ENCODE peak calls at places on chromosomes 11 and 22, in four cellular contexts. L is neuronal stem cell, C is HCT116, V is cardiac fibroblast. J is an unnamed sample.
A peak's percentile ranks its signal among the peaks of the same experiment; 100 is the strongest.

GRCh38 chr22:46996595-46997310 is 234.3 kb downstream of the TBC1D22A start:
- DNase-seq in L (no peak), C (no peak), V (peak; percentile 4), J (no peak)

GRCh38 chr11:47800759-47801158 is 33.6 kb upstream of the FNBP4 start:
- DNase-seq in L (no peak), C (no peak), V (no peak), J (no peak)

GRCh38 chr11:19370100-19370861 is 129.5 kb upstream of the E2F8 start:
- DNase-seq in L (no peak), C (no peak), V (peak; percentile 94), J (peak; percentile 97)

GRCh38 chr11:20980736-20981135 is 311.4 kb downstream of the NELL1 start:
- DNase-seq in L (no peak), C (no peak), V (no peak), J (no peak)

GRCh38 chr11:1868636-1869291 is 15.9 kb downstream of the LSP1 start:
- DNase-seq in L (no peak), C (no peak), V (no peak), J (no peak)

GRCh38 chr11:8597182-8597581 is 3.2 kb upstream of the STK33 start:
- DNase-seq in L (no peak), C (no peak), V (peak; percentile 89), J (peak; percentile 96)

GRCh38 chr11:18633256-18634139 is 644 bp downstream of the SPTY2D1 start:
- DNase-seq in L (no peak), C (no peak), V (no peak), J (peak; percentile 3)

GRCh38 chr11:31887180-31887579 is 76.1 kb upstream of the PAX6 start:
- DNase-seq in L (no peak), C (peak; percentile 18), V (no peak), J (no peak)

GRCh38 chr22:25627271-25627848 is 62.9 kb downstream of the GRK3 start:
- DNase-seq in L (no peak), C (no peak), V (no peak), J (peak; percentile 3)

GRCh38 chr11:19953342-19953741 is 206.9 kb downstream of the DBX1 start:
- DNase-seq in L (no peak), C (no peak), V (peak; percentile 85), J (peak; percentile 58)

GRCh38 chr11:13891911-13892310 is 70.6 kb upstream of the SPON1 start:
- DNase-seq in L (no peak), C (no peak), V (no peak), J (no peak)

GRCh38 chr11:1938343-1939005 is 8.7 kb upstream of the MRPL23 start:
- DNase-seq in L (no peak), C (no peak), V (no peak), J (no peak)

GRCh38 chr11:134068829-134069425 is at the start of gene JAM3:
- DNase-seq in L (peak; percentile 92), C (no peak), V (peak; percentile 95), J (peak; percentile 95)

GRCh38 chr22:36277482-36278291 is 24.8 kb downstream of the APOL1 start:
- DNase-seq in L (peak; percentile 47), C (peak; percentile 40), V (peak; percentile 70), J (peak; percentile 70)

GRCh38 chr11:133706925-133707794 is 138.2 kb downstream of the SPATA19 start:
- DNase-seq in L (no peak), C (no peak), V (no peak), J (no peak)

GRCh38 chr11:78138694-78139421 is 568 bp downstream of the ALG8 start:
- DNase-seq in L (peak; percentile 3), C (peak; percentile 4), V (peak; percentile 46), J (peak; percentile 19)

GRCh38 chr11:62928011-62928410 is 6.8 kb upstream of the CHRM1 start:
- DNase-seq in L (no peak), C (no peak), V (no peak), J (no peak)

GRCh38 chr11:24697722-24698121 is 200.9 kb downstream of the LUZP2 start:
- DNase-seq in L (no peak), C (no peak), V (peak; percentile 79), J (peak; percentile 93)

GRCh38 chr11:18671246-18671645 is 27.3 kb upstream of the TMEM86A start:
- DNase-seq in L (no peak), C (no peak), V (no peak), J (no peak)

GRCh38 chr11:34565417-34566208 is 52.0 kb upstream of the ELF5 start:
- DNase-seq in L (no peak), C (peak; percentile 32), V (peak; percentile 10), J (no peak)

GRCh38 chr11:95092549-95093324 is 3.1 kb downstream of the ENDOD1 start:
- DNase-seq in L (no peak), C (no peak), V (peak; percentile 78), J (peak; percentile 52)

GRCh38 chr11:121455115-121455514 is 2.3 kb upstream of the SORL1-AS1 start:
- DNase-seq in L (no peak), C (no peak), V (no peak), J (no peak)

DNA sequence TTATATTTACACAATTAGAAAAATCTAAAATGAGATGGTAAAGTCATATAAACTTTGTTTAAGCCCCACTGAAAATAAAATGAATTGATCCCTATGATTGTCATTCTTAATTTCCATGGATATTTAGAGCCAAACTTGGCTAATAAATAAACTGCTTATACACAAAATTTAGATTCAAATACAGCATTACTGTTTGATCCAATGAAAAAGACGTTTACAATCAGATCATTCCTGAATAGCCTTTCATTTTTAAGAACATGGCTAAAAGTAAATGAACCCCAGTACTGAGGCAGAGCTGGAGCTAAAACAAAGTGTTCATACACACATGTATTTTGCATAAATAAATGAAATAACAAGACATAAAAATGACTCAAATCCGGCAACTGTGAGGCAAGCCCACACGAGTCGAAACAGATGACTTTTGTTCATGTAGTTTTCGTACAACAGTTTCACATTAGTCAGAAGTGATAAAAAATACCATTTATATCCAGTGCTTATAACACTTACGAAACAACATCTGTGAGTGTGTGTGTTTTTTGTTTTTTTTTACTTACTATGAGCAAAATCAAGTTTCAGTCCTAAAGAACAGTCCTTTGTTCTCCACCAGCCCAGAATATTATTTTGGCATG is 386.5 kb downstream of the SOX6 start:
- DNase-seq in L (no peak), C (no peak), V (peak; percentile 95), J (peak; percentile 95)
- H3K4me3 ChIP-seq in L (no peak overlapping the region), C (no peak overlapping the region), V (no peak overlapping the region), J (peak overlapping the region; percentile 21)

DNA sequence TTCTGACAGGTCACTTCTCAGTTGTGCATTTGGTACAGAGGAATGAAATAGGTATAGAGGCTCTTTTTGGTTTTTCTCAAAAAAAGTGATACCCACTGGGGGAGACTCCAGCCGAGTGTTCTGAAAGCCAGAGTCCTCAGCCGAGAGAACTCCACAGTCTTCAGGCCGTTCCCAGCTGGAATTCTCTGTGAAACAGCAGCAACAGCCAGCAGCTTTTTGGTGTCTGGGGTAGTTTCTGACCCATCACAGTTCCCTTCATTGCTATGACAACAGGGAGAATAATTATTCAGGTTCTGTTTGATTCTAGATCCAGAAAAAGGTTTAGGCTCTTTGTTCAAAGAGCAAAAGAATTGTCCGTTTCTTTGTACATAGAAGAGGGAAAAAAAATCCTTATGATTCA is 84.6 kb downstream of the C22orf31 start:
- DNase-seq in L (no peak), C (no peak), V (no peak), J (peak; percentile 25)
- H3K4me3 ChIP-seq in L (no peak overlapping the region), C (peak overlapping the region; percentile 26), V (no peak overlapping the region), J (peak overlapping the region; percentile 34)

GRCh38 chr11:59212222-59212621 is 505 bp downstream of the MPEG1 start:
- DNase-seq in L (no peak), C (no peak), V (no peak), J (no peak)

GRCh38 chr11:59208956-59209355 is 3.8 kb downstream of the MPEG1 start:
- DNase-seq in L (no peak), C (no peak), V (no peak), J (no peak)

GRCh38 chr11:59214141-59214893 is 1.6 kb upstream of the MPEG1 start:
- DNase-seq in L (no peak), C (no peak), V (no peak), J (no peak)

GRCh38 chr11:59216654-59217640 is 4.2 kb upstream of the MPEG1 start:
- DNase-seq in L (no peak), C (no peak), V (peak; percentile 61), J (peak; percentile 17)

GRCh38 chr11:59212744-59213573 is at the start of gene MPEG1:
- DNase-seq in L (no peak), C (no peak), V (no peak), J (no peak)
- H3K4me3 ChIP-seq in L (no peak within 1 kb of the TSS), C (no peak within 1 kb of the TSS), V (no peak within 1 kb of the TSS), J (no peak within 1 kb of the TSS)

GRCh38 chr11:119091966-119092879 is 7.5 kb downstream of the HMBS start:
- DNase-seq in L (no peak), C (no peak), V (no peak), J (no peak)
- H3K4me3 ChIP-seq in L (peak overlapping the region; percentile 100), C (no peak overlapping the region), V (no peak overlapping the region), J (no peak overlapping the region)

GRCh38 chr22:33793464-33793863 is 126.8 kb downstream of the LARGE1 start:
- DNase-seq in L (no peak), C (no peak), V (no peak), J (no peak)
- H3K4me3 ChIP-seq in L (no peak overlapping the region), C (no peak overlapping the region), V (no peak overlapping the region), J (no peak overlapping the region)

DNA sequence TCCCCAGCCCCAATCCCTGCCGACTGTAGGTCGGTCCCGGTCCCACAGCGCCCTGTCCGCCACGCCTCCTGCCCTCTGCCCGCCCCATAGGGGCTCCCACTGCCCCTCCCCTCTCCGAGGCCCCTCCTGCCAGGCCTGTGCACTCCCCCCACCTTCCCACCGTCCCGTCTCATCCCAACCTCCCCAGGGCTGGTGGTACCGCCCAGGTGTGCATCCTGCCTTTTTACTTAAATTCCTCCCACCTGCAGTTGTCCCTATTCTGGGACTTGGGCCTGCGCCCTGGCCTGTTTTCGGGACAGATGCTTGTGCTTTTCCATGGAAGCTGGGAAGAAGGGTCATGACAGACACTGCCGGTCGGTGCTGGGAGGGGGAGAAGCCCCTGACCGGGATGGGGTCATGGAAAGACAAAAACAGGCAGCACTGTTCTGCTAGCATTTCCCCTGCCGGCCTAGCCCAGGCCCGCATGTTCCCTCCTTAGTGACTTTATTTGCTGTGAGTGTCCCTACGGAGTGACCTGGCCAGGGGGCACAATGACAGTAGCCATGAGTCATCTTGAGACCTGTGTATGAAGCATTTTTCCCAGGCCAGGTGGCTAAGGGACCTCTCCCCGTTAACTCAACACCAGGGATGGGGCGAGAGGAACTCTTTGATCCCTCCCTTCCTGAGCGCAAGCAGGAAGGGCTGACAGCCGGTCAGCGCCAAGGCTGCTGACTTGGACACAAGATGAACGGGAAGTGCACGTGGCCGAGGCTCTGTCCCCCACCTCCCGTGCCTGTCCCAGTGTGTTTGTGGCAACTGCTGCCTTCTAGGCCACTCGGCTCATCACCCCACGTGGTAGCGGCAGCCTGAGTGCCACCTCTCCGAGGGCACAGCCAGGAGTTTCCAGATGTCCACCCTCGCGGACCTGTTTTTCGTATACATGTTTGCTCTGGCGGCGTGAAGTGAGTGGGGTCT is 7.1 kb downstream of the TBX1 start:
- DNase-seq in L (no peak), C (peak; percentile 26), V (no peak), J (no peak)
- H3K4me3 ChIP-seq in L (no peak overlapping the region), C (peak overlapping the region; percentile 72), V (no peak overlapping the region), J (no peak overlapping the region)

GRCh38 chr22:19625331-19626041 is 88.8 kb upstream of the SEPTIN5 start:
- DNase-seq in L (no peak), C (no peak), V (no peak), J (no peak)
- H3K4me3 ChIP-seq in L (no peak overlapping the region), C (no peak overlapping the region), V (no peak overlapping the region), J (no peak overlapping the region)

GRCh38 chr11:123239371-123240150 is 44.5 kb upstream of the CLMP start:
- DNase-seq in L (no peak), C (no peak), V (peak; percentile 18), J (no peak)
- H3K4me3 ChIP-seq in L (no peak overlapping the region), C (no peak overlapping the region), V (no peak overlapping the region), J (no peak overlapping the region)